ENCODE peak calls at places on chromosomes 12 and 14, in four cellular contexts. B is effector memory CD4-positive, alpha-beta T cell; R is CD4-positive, alpha-beta T cell; A is cardiac muscle cell. Y is an unnamed sample.

GRCh38 chr12:65672441-65672840 is 151.8 kb upstream of the HMGA2 start:
- DNase-seq in R (no peak), B (no peak), A (no peak), Y (no peak)

GRCh38 chr12:79689477-79690155 is 1.1 kb downstream of the PAWR start:
- DNase-seq in A (peak; percentile 55), R (no peak), B (no peak), Y (no peak)

GRCh38 chr14:97021001-97021400 is 223.8 kb downstream of the VRK1 start:
- DNase-seq in A (no peak), B (no peak), R (no peak), Y (no peak)

GRCh38 chr14:24943024-24943423 is 106.9 kb downstream of the STXBP6 start:
- DNase-seq in B (no peak), R (no peak), A (peak; percentile 33), Y (no peak)

GRCh38 chr14:102362084-102362483 is 606 bp downstream of the CINP start:
- DNase-seq in A (no peak), R (no peak), B (no peak), Y (no peak)

GRCh38 chr12:131058700-131059099 is 105.0 kb downstream of the ADGRD1 start:
- DNase-seq in A (no peak), B (no peak), R (no peak), Y (no peak)

GRCh38 chr12:122067966-122068365 is 10.6 kb upstream of the MLXIP start:
- DNase-seq in A (peak; percentile 47), R (no peak), B (no peak), Y (no peak)

GRCh38 chr12:43692064-43692463 is 66.5 kb downstream of the PUS7L start:
- DNase-seq in A (peak; percentile 38), R (no peak), B (no peak), Y (no peak)

GRCh38 chr12:18165422-18165871 is 75.5 kb upstream of the RERGL start:
- DNase-seq in B (no peak), R (no peak), A (peak; percentile 69), Y (no peak)

GRCh38 chr14:75822522-75823288 is 159.1 kb downstream of the TGFB3 start:
- DNase-seq in A (peak; percentile 76), B (no peak), R (no peak), Y (no peak)

GRCh38 chr14:64823305-64823985 is 56.3 kb downstream of the SPTB start:
- DNase-seq in R (peak; percentile 52), A (peak; percentile 76), B (peak; percentile 31), Y (peak; percentile 10)

GRCh38 chr14:61280526-61281185 is 482 bp downstream of the TMEM30B start:
- DNase-seq in R (peak; percentile 53), A (peak; percentile 50), B (peak; percentile 55), Y (peak; percentile 25)

GRCh38 chr12:75850751-75851462 is 180.7 kb downstream of the PHLDA1 start:
- DNase-seq in A (peak; percentile 43), B (no peak), R (no peak), Y (no peak)

GRCh38 chr14:37195327-37195726 is 2.4 kb upstream of the MIPOL1 start:
- DNase-seq in B (no peak), A (no peak), R (no peak), Y (no peak)

GRCh38 chr12:94560416-94561221 is 89.7 kb downstream of the TMCC3 start:
- DNase-seq in A (peak; percentile 31), B (no peak), R (no peak), Y (peak; percentile 45)

GRCh38 chr12:125633686-125634085 is 568.5 kb downstream of the AACS start:
- DNase-seq in B (no peak), A (no peak), R (no peak), Y (no peak)

GRCh38 chr14:37422748-37423147 is 172.3 kb downstream of the FOXA1 start:
- DNase-seq in R (no peak), A (no peak), B (no peak), Y (no peak)

GRCh38 chr12:110073049-110073831 is 24.9 kb upstream of the C12orf76 start:
- DNase-seq in B (no peak), R (no peak), A (no peak), Y (peak; percentile 80)

GRCh38 chr12:52440821-52441319 is 6.7 kb upstream of the KRT75 start:
- DNase-seq in R (no peak), B (no peak), A (peak; percentile 74), Y (no peak)

GRCh38 chr12:82097877-82098276 is 260.3 kb downstream of the CCDC59 start:
- DNase-seq in B (no peak), R (no peak), A (no peak), Y (no peak)

GRCh38 chr12:124568431-124569374 is 1.3 kb upstream of the NCOR2 start:
- DNase-seq in A (peak; percentile 97), R (no peak), B (no peak), Y (no peak)

GRCh38 chr14:88986146-88986841 is 161.8 kb downstream of the TTC8 start:
- DNase-seq in B (no peak), A (peak; percentile 86), R (no peak), Y (no peak)

GRCh38 chr14:75123991-75124390 is 2.9 kb downstream of the NEK9 start:
- DNase-seq in A (peak; percentile 81), B (no peak), R (no peak), Y (no peak)

GRCh38 chr14:36134026-36134425 is 42.5 kb downstream of the PTCSC3 start:
- DNase-seq in R (no peak), A (no peak), B (no peak), Y (no peak)

GRCh38 chr12:131861261-131862083 is 33.0 kb upstream of the ULK1 start:
- DNase-seq in A (no peak), B (no peak), R (no peak), Y (no peak)

GRCh38 chr12:113195598-113195997 is 10.1 kb downstream of the RITA1 start:
- DNase-seq in B (no peak), A (no peak), R (no peak), Y (no peak)

GRCh38 chr14:22520786-22521185 is 68.2 kb downstream of the DAD1 start:
- DNase-seq in R (no peak), A (peak; percentile 41), B (no peak), Y (no peak)

GRCh38 chr12:24615967-24616411 is 332.9 kb downstream of the BCAT1 start:
- DNase-seq in R (no peak), A (peak; percentile 87), B (no peak), Y (no peak)

GRCh38 chr12:95548056-95548538 is 3.2 kb downstream of the USP44 start:
- DNase-seq in A (peak; percentile 9), R (no peak), B (no peak), Y (no peak)

GRCh38 chr12:11829764-11830194 is 180.3 kb downstream of the ETV6 start:
- DNase-seq in A (peak; percentile 16), B (no peak), R (no peak), Y (no peak)

GRCh38 chr14:26531894-26532293 is 65.9 kb downstream of the NOVA1 start:
- DNase-seq in A (peak; percentile 79), B (no peak), R (no peak), Y (no peak)

GRCh38 chr14:62882967-62883366 is 162.3 kb downstream of the KCNH5 start:
- DNase-seq in A (no peak), R (no peak), B (no peak), Y (no peak)

GRCh38 chr12:106081606-106082005 is 57.1 kb downstream of the NUAK1 start:
- DNase-seq in R (no peak), A (peak; percentile 34), B (no peak), Y (no peak)

GRCh38 chr14:32201816-32202467 is at the start of gene RNU6-7:
- DNase-seq in R (no peak), A (peak; percentile 28), B (no peak), Y (no peak)

GRCh38 chr12:57276935-57277563 is 26.1 kb upstream of the STAC3 start:
- DNase-seq in R (no peak), B (no peak), A (peak; percentile 32), Y (no peak)

GRCh38 chr14:96082420-96083300 is 43.5 kb downstream of the C14orf132 start:
- DNase-seq in R (no peak), A (no peak), B (no peak), Y (no peak)

GRCh38 chr14:29741909-29742401 is 185.7 kb downstream of the PRKD1 start:
- DNase-seq in B (no peak), A (peak; percentile 81), R (no peak), Y (no peak)

GRCh38 chr12:19675361-19675760 is 236.1 kb downstream of the AEBP2 start:
- DNase-seq in R (no peak), B (no peak), A (no peak), Y (no peak)

GRCh38 chr14:56826214-56826613 is 15.9 kb upstream of the OTX2 start:
- DNase-seq in R (no peak), B (no peak), A (no peak), Y (no peak)

DNA sequence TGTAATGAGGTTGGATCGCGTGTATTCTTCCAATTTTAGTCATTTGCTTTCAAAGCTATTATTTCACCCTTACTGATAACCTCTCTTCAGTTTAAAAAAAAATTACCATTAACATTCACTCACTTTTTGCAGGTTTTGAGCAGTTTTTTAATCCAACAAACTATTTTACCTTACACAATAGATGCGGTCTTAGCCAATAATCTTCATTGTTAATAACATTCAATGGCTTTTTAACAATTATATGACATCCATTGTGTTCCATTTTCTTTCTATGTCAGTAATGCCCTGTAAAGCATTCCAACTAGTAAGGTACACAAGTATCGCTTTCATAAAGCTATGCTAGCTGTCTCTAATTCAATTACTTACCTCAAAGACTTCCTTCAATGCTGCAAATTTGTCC is 18.9 kb upstream of the OTX2 start:
- DNase-seq in R (no peak), A (no peak), B (no peak), Y (no peak)
- H3K27ac ChIP-seq in R (no peak overlapping the region), A (no peak overlapping the region), B (no peak overlapping the region), Y (no peak overlapping the region)

GRCh38 chr12:44848771-44849085 is 27.4 kb downstream of the NELL2 start:
- DNase-seq in A (no peak), B (no peak), R (no peak), Y (no peak)
- H3K27ac ChIP-seq in A (no peak overlapping the region), B (peak overlapping the region; percentile 74), R (peak overlapping the region; percentile 79), Y (no peak overlapping the region)

DNA sequence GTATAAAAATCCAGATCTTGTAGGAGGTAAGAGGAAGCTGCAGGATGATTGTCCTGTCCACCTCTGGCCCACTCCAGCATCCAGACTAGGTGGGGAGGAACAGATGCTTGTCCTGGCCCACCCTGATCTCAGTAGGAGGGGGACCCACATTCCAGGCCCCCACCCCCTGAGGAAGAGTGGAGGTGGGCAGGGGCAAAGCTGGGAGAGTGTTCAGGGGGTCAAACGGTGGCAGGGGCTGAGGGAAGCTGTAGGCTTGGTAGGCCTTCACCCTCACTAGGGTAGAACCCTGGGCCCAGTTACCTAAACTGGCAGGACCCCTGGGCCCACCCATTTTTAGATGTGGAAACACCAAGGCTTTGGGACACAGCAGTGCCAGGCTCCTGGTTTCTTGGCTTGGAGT is 4.1 kb downstream of the SLC48A1 start:
- DNase-seq in B (no peak), A (no peak), R (no peak), Y (no peak)
- H3K27ac ChIP-seq in B (no peak overlapping the region), A (no peak overlapping the region), R (no peak overlapping the region), Y (peak overlapping the region; percentile 95)

GRCh38 chr12:104957388-104958008 is 592 bp downstream of the SLC41A2 start:
- DNase-seq in R (no peak), B (peak; percentile 9), A (no peak), Y (no peak)
- H3K27ac ChIP-seq in R (no peak overlapping the region), B (peak overlapping the region; percentile 63), A (no peak overlapping the region), Y (no peak overlapping the region)

DNA sequence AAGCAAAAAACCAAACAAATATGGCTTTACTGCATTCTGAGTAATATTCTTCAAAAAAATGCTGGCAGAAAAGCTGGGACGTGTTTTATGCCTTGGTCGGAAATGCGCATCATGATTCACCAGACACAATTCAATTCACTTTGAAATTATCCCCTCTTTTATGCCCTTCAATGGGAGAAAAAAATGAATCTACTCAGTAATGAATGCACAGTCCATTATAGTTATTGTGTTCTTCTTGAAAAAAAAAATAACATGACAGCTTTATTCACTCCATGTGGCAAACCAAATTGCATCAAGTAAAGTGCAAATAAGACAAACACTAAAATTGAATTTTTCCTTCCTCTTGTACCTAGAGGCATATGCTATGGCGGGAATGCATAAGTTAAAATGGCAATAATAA is 159.4 kb upstream of the IFNG-AS1 start:
- DNase-seq in R (no peak), A (no peak), B (no peak), Y (no peak)
- H3K27ac ChIP-seq in R (no peak overlapping the region), A (no peak overlapping the region), B (no peak overlapping the region), Y (no peak overlapping the region)

Y was measured in caudate nucleus.